ENCODE peak calls at places on chromosomes 7 and 10, in six cellular contexts. One of them, this sample, is unnamed.

GRCh38 chr7:155298288-155298833 is 683 bp downstream of the INSIG1 start:
- DNase-seq in endothelial cell: no peak
- DNase-seq in left cardiac atrium: peak; percentile 33
- DNase-seq in cerebellar nuclear complex: no peak
- DNase-seq in HT1080: no peak
- DNase-seq in midbrain: no peak
- DNase-seq in this sample: no peak

GRCh38 chr10:103765168-103765567 is 90.2 kb downstream of the SH3PXD2A start:
- DNase-seq in endothelial cell: no peak
- DNase-seq in left cardiac atrium: no peak
- DNase-seq in cerebellar nuclear complex: no peak
- DNase-seq in HT1080: peak; percentile 97
- DNase-seq in midbrain: no peak
- DNase-seq in this sample: no peak

GRCh38 chr10:69943292-69943820 is 109.3 kb upstream of the MACROH2A2 start:
- DNase-seq in endothelial cell: no peak
- DNase-seq in left cardiac atrium: no peak
- DNase-seq in cerebellar nuclear complex: no peak
- DNase-seq in HT1080: no peak
- DNase-seq in midbrain: no peak
- DNase-seq in this sample: no peak

GRCh38 chr10:58700576-58700975 is 187.9 kb downstream of the BICC1 start:
- DNase-seq in endothelial cell: no peak
- DNase-seq in left cardiac atrium: no peak
- DNase-seq in cerebellar nuclear complex: no peak
- DNase-seq in HT1080: no peak
- DNase-seq in midbrain: no peak
- DNase-seq in this sample: no peak

GRCh38 chr7:75915416-75916156 is 631 bp downstream of the POR start:
- DNase-seq in endothelial cell: peak; percentile 10
- DNase-seq in left cardiac atrium: peak; percentile 37
- DNase-seq in cerebellar nuclear complex: no peak
- DNase-seq in HT1080: no peak
- DNase-seq in midbrain: peak; percentile 21
- DNase-seq in this sample: no peak

GRCh38 chr10:77582710-77583115 is 54.9 kb downstream of the KCNMA1 start:
- DNase-seq in endothelial cell: no peak
- DNase-seq in left cardiac atrium: no peak
- DNase-seq in cerebellar nuclear complex: no peak
- DNase-seq in HT1080: peak; percentile 98
- DNase-seq in midbrain: no peak
- DNase-seq in this sample: no peak

GRCh38 chr7:32330602-32331001 is 159.6 kb downstream of the LSM5 start:
- DNase-seq in endothelial cell: no peak
- DNase-seq in left cardiac atrium: peak; percentile 15
- DNase-seq in cerebellar nuclear complex: no peak
- DNase-seq in HT1080: no peak
- DNase-seq in midbrain: no peak
- DNase-seq in this sample: no peak

GRCh38 chr10:74244097-74244685 is 93.2 kb downstream of the ADK start:
- DNase-seq in endothelial cell: no peak
- DNase-seq in left cardiac atrium: no peak
- DNase-seq in cerebellar nuclear complex: no peak
- DNase-seq in HT1080: peak; percentile 11
- DNase-seq in midbrain: peak; percentile 36
- DNase-seq in this sample: no peak

GRCh38 chr7:30135551-30136271 is 925 bp downstream of the MTURN start:
- DNase-seq in endothelial cell: peak; percentile 37
- DNase-seq in left cardiac atrium: peak; percentile 70
- DNase-seq in cerebellar nuclear complex: no peak
- DNase-seq in HT1080: peak; percentile 21
- DNase-seq in midbrain: peak; percentile 74
- DNase-seq in this sample: peak; percentile 36

GRCh38 chr7:40704172-40704571 is 569.4 kb downstream of the SUGCT start:
- DNase-seq in endothelial cell: no peak
- DNase-seq in left cardiac atrium: no peak
- DNase-seq in cerebellar nuclear complex: no peak
- DNase-seq in HT1080: no peak
- DNase-seq in midbrain: no peak
- DNase-seq in this sample: no peak

GRCh38 chr10:44994752-44995530 is 5.8 kb upstream of the ZNF22 start:
- DNase-seq in endothelial cell: no peak
- DNase-seq in left cardiac atrium: no peak
- DNase-seq in cerebellar nuclear complex: no peak
- DNase-seq in HT1080: no peak
- DNase-seq in midbrain: no peak
- DNase-seq in this sample: no peak

GRCh38 chr7:33726582-33726981 is 178.8 kb upstream of the BMPER start:
- DNase-seq in endothelial cell: peak; percentile 23
- DNase-seq in left cardiac atrium: peak; percentile 51
- DNase-seq in cerebellar nuclear complex: no peak
- DNase-seq in HT1080: no peak
- DNase-seq in midbrain: no peak
- DNase-seq in this sample: no peak

GRCh38 chr10:123306290-123306689 is 152.1 kb downstream of the BUB3 start:
- DNase-seq in endothelial cell: no peak
- DNase-seq in left cardiac atrium: no peak
- DNase-seq in cerebellar nuclear complex: no peak
- DNase-seq in HT1080: no peak
- DNase-seq in midbrain: no peak
- DNase-seq in this sample: no peak

GRCh38 chr7:47298636-47299035 is 283.3 kb downstream of the TNS3 start:
- DNase-seq in endothelial cell: no peak
- DNase-seq in left cardiac atrium: no peak
- DNase-seq in cerebellar nuclear complex: no peak
- DNase-seq in HT1080: no peak
- DNase-seq in midbrain: no peak
- DNase-seq in this sample: no peak

GRCh38 chr7:99112097-99112496 is 31.8 kb downstream of the SMURF1 start:
- DNase-seq in endothelial cell: no peak
- DNase-seq in left cardiac atrium: no peak
- DNase-seq in cerebellar nuclear complex: no peak
- DNase-seq in HT1080: no peak
- DNase-seq in midbrain: no peak
- DNase-seq in this sample: no peak

GRCh38 chr7:137695942-137696341 is 150.8 kb downstream of the DGKI start:
- DNase-seq in endothelial cell: no peak
- DNase-seq in left cardiac atrium: no peak
- DNase-seq in cerebellar nuclear complex: no peak
- DNase-seq in HT1080: no peak
- DNase-seq in midbrain: no peak
- DNase-seq in this sample: no peak

GRCh38 chr10:70693619-70694286 is 21.4 kb downstream of the ADAMTS14 start:
- DNase-seq in endothelial cell: no peak
- DNase-seq in left cardiac atrium: peak; percentile 48
- DNase-seq in cerebellar nuclear complex: no peak
- DNase-seq in HT1080: no peak
- DNase-seq in midbrain: no peak
- DNase-seq in this sample: no peak

GRCh38 chr7:116502201-116503096 is 2.9 kb downstream of the CAV2 start:
- DNase-seq in endothelial cell: no peak
- DNase-seq in left cardiac atrium: no peak
- DNase-seq in cerebellar nuclear complex: no peak
- DNase-seq in HT1080: no peak
- DNase-seq in midbrain: no peak
- DNase-seq in this sample: no peak

GRCh38 chr10:69466689-69467088 is 15.4 kb downstream of the TSPAN15 start:
- DNase-seq in endothelial cell: no peak
- DNase-seq in left cardiac atrium: no peak
- DNase-seq in cerebellar nuclear complex: no peak
- DNase-seq in HT1080: no peak
- DNase-seq in midbrain: peak; percentile 43
- DNase-seq in this sample: no peak

GRCh38 chr7:155453296-155454182 is 4.4 kb upstream of the EN2 start:
- DNase-seq in endothelial cell: no peak
- DNase-seq in left cardiac atrium: no peak
- DNase-seq in cerebellar nuclear complex: no peak
- DNase-seq in HT1080: no peak
- DNase-seq in midbrain: no peak
- DNase-seq in this sample: no peak

GRCh38 chr10:108877130-108877529 is 1046.2 kb downstream of the XPNPEP1 start:
- DNase-seq in endothelial cell: no peak
- DNase-seq in left cardiac atrium: no peak
- DNase-seq in cerebellar nuclear complex: no peak
- DNase-seq in HT1080: no peak
- DNase-seq in midbrain: no peak
- DNase-seq in this sample: no peak

GRCh38 chr10:81248846-81249245 is 626.1 kb upstream of the NRG3 start:
- DNase-seq in endothelial cell: no peak
- DNase-seq in left cardiac atrium: no peak
- DNase-seq in cerebellar nuclear complex: no peak
- DNase-seq in HT1080: peak; percentile 51
- DNase-seq in midbrain: no peak
- DNase-seq in this sample: no peak

GRCh38 chr10:11469575-11470391 is 141.7 kb downstream of the USP6NL start:
- DNase-seq in endothelial cell: no peak
- DNase-seq in left cardiac atrium: no peak
- DNase-seq in cerebellar nuclear complex: no peak
- DNase-seq in HT1080: no peak
- DNase-seq in midbrain: no peak
- DNase-seq in this sample: no peak

GRCh38 chr10:123044391-123044790 is 35.6 kb downstream of the ACADSB start:
- DNase-seq in endothelial cell: no peak
- DNase-seq in left cardiac atrium: no peak
- DNase-seq in cerebellar nuclear complex: no peak
- DNase-seq in HT1080: no peak
- DNase-seq in midbrain: no peak
- DNase-seq in this sample: no peak

GRCh38 chr10:126160571-126160970 is 227.7 kb downstream of the ADAM12 start:
- DNase-seq in endothelial cell: no peak
- DNase-seq in left cardiac atrium: no peak
- DNase-seq in cerebellar nuclear complex: no peak
- DNase-seq in HT1080: no peak
- DNase-seq in midbrain: no peak
- DNase-seq in this sample: no peak

GRCh38 chr7:31027161-31027965 is 24.7 kb upstream of the ADCYAP1R1 start:
- DNase-seq in endothelial cell: peak; percentile 12
- DNase-seq in left cardiac atrium: peak; percentile 39
- DNase-seq in cerebellar nuclear complex: no peak
- DNase-seq in HT1080: no peak
- DNase-seq in midbrain: no peak
- DNase-seq in this sample: no peak

GRCh38 chr7:1645071-1646015 is 24.7 kb upstream of the ELFN1 start:
- DNase-seq in endothelial cell: no peak
- DNase-seq in left cardiac atrium: no peak
- DNase-seq in cerebellar nuclear complex: no peak
- DNase-seq in HT1080: no peak
- DNase-seq in midbrain: no peak
- DNase-seq in this sample: no peak

This sample was measured in GM19239.